ENCODE peak calls at places on chromosomes 6 and 20, in six cellular contexts. D is heart left ventricle, R is astrocyte, W is fibroblast of lung, O is GM12878, G is ovary. F is an unnamed sample.

GRCh38 chr20:24842591-24843442 is 106.3 kb upstream of the CST7 start:
- DNase-seq in W (no peak), G (no peak), O (peak), R (no peak), D (no peak), F (no peak)

GRCh38 chr6:116070990-116071389 is 10.3 kb upstream of the FRK start:
- DNase-seq in G (no peak), R (no peak), O (no peak), W (no peak), D (no peak), F (no peak)

GRCh38 chr6:169236988-169237387 is 16.7 kb downstream of the THBS2 start:
- DNase-seq in G (peak), D (no peak), W (no peak), R (no peak), O (no peak), F (no peak)

GRCh38 chr20:50332491-50332980 is 141.9 kb downstream of the CEBPB start:
- DNase-seq in O (no peak), G (peak), W (peak), R (no peak), D (peak), F (no peak)

GRCh38 chr20:55155360-55155759 is 680.0 kb downstream of the DOK5 start:
- DNase-seq in G (no peak), D (no peak), R (no peak), O (no peak), W (no peak), F (no peak)

GRCh38 chr20:25361287-25361683 is 29.4 kb downstream of the ABHD12 start:
- DNase-seq in R (peak), D (no peak), O (no peak), W (no peak), G (no peak), F (peak)

GRCh38 chr20:25398363-25399037 is 7.9 kb upstream of the ABHD12 start:
- DNase-seq in O (no peak), G (no peak), D (no peak), W (no peak), R (no peak), F (no peak)

GRCh38 chr20:33803921-33804337 is 7.2 kb upstream of the CHMP4B start:
- DNase-seq in G (no peak), D (no peak), R (peak), W (peak), O (no peak), F (peak)

GRCh38 chr6:138652824-138653223 is 120.7 kb upstream of the CCDC28A start:
- DNase-seq in D (no peak), W (no peak), R (no peak), G (no peak), O (no peak), F (peak)

GRCh38 chr6:79671605-79672266 is 40.6 kb downstream of the SH3BGRL2 start:
- DNase-seq in W (peak), G (no peak), R (peak), D (no peak), O (no peak), F (peak)

GRCh38 chr6:170524188-170524535 is 28.9 kb downstream of the PSMB1 start:
- DNase-seq in W (no peak), R (no peak), D (no peak), G (no peak), O (no peak), F (no peak)

GRCh38 chr6:113423956-113424355 is 433.2 kb upstream of the MARCKS start:
- DNase-seq in O (no peak), D (no peak), R (no peak), W (no peak), G (no peak), F (no peak)

GRCh38 chr20:4041748-4042411 is 26.5 kb upstream of the RNF24 start:
- DNase-seq in D (no peak), W (peak), G (peak), R (peak), O (no peak), F (peak)

GRCh38 chr6:111782887-111783286 is 90.4 kb downstream of the FYN start:
- DNase-seq in D (no peak), O (no peak), R (no peak), G (no peak), W (no peak), F (no peak)

GRCh38 chr6:145704153-145704781 is 31.1 kb downstream of the EPM2A start:
- DNase-seq in W (peak), R (no peak), G (no peak), O (no peak), D (no peak), F (no peak)

GRCh38 chr6:46925563-46926253 is 4.0 kb upstream of the ADGRF5 start:
- DNase-seq in O (no peak), G (no peak), R (peak), D (no peak), W (peak), F (peak)

GRCh38 chr6:46325561-46326525 is 155.1 kb upstream of the ENPP5 start:
- DNase-seq in W (peak), O (no peak), R (peak), D (peak), G (peak), F (peak)

GRCh38 chr6:39343461-39343870 is 21.0 kb upstream of the KCNK16 start:
- DNase-seq in D (no peak), R (no peak), G (no peak), O (no peak), W (no peak), F (no peak)

GRCh38 chr6:150320450-150320849 is 48.4 kb upstream of the IYD start:
- DNase-seq in O (no peak), W (peak), R (peak), G (peak), D (no peak), F (no peak)

GRCh38 chr6:341914-342831 is 49.4 kb upstream of the IRF4 start:
- DNase-seq in W (no peak), R (no peak), G (peak), O (peak), D (no peak), F (no peak)

GRCh38 chr6:35724471-35724870 is 12.4 kb upstream of the ARMC12 start:
- DNase-seq in G (no peak), D (no peak), O (no peak), W (no peak), R (no peak), F (no peak)

GRCh38 chr6:107728564-107728897 is 95.6 kb downstream of the SCML4 start:
- DNase-seq in D (no peak), W (no peak), G (no peak), O (no peak), R (no peak), F (no peak)

GRCh38 chr6:86937219-86938079 is at the start of gene HTR1E:
- DNase-seq in G (peak), D (peak), O (no peak), R (peak), W (peak), F (peak)

GRCh38 chr6:120826253-120826652 is 508.0 kb downstream of the TBC1D32 start:
- DNase-seq in G (no peak), R (no peak), O (no peak), W (peak), D (no peak), F (no peak)

GRCh38 chr20:51935003-51935358 is 132.7 kb upstream of the SALL4 start:
- DNase-seq in O (no peak), D (no peak), R (no peak), W (no peak), G (no peak), F (no peak)

GRCh38 chr20:44730441-44730840 is 15.2 kb upstream of the KCNK15 start:
- DNase-seq in R (peak), D (no peak), O (no peak), W (peak), G (no peak), F (peak)

GRCh38 chr20:44967207-44967807 is 995 bp downstream of the STK4 start:
- DNase-seq in W (no peak), D (no peak), O (no peak), R (no peak), G (no peak), F (peak)

GRCh38 chr6:41092421-41093140 is 19.8 kb downstream of the NFYA start:
- DNase-seq in G (no peak), O (no peak), R (no peak), W (peak), D (no peak), F (no peak)

GRCh38 chr6:24910331-24910849 is 25.4 kb downstream of the RIPOR2 start:
- DNase-seq in R (no peak), W (no peak), G (peak), D (peak), O (no peak), F (peak)

GRCh38 chr6:28203201-28203600 is 21.9 kb upstream of the ZSCAN9 start:
- DNase-seq in D (no peak), R (no peak), W (no peak), G (no peak), O (no peak), F (no peak)

GRCh38 chr6:145798530-145798929 is 16.1 kb downstream of the FBXO30 start:
- DNase-seq in D (no peak), W (peak), R (peak), O (no peak), G (no peak), F (no peak)

GRCh38 chr6:75711173-75711572 is 37.9 kb upstream of the MYO6 start:
- DNase-seq in O (no peak), W (no peak), R (no peak), G (no peak), D (no peak), F (no peak)

GRCh38 chr6:9412951-9413559 is 977.7 kb upstream of the SLC35B3 start:
- DNase-seq in O (no peak), R (no peak), D (no peak), G (no peak), W (peak), F (peak)

GRCh38 chr6:119284861-119285521 is 64.6 kb downstream of the MAN1A1 start:
- DNase-seq in O (no peak), G (no peak), R (no peak), W (no peak), D (no peak), F (no peak)

GRCh38 chr6:134774244-134774643 is 175.7 kb downstream of the ALDH8A1 start:
- DNase-seq in W (peak), R (peak), O (no peak), G (no peak), D (no peak), F (peak)

GRCh38 chr6:169830876-169831275 is 79.5 kb downstream of the ERMARD start:
- DNase-seq in D (no peak), G (no peak), O (no peak), W (no peak), R (no peak), F (no peak)

DNA sequence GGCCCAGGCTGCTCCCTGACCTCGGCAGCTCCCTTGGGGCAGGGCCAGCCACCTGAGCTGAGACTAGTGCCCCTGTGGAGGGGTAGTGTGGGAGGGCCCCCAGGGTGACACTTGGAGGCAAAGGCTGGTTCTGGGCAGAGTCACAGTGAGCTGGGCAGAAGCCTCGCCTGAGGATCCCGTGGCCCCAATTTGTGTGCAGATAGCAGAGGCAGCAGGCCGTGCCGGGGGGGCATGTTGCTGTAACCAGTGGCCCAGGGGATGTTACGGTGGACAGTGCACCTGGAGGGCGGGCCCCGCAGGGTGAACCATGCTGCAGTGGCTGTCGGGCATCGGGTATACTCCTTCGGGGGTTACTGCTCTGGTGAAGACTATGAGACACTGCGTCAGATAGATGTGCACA is 2.9 kb downstream of the KLHDC3 start:
- DNase-seq in W (no peak), R (no peak), D (no peak), G (no peak), O (no peak), F (no peak)
- H3K4me3 ChIP-seq in W (peak), R (no peak), D (peak), G (no peak), O (no peak), F (no peak)

GRCh38 chr6:13630499-13630898 is 15.4 kb downstream of the NOL7 start:
- DNase-seq in R (no peak), D (no peak), O (no peak), G (no peak), W (no peak), F (no peak)

GRCh38 chr6:13629459-13630116 is 14.5 kb downstream of the NOL7 start:
- DNase-seq in G (no peak), R (no peak), W (no peak), O (no peak), D (no peak), F (no peak)

DNA sequence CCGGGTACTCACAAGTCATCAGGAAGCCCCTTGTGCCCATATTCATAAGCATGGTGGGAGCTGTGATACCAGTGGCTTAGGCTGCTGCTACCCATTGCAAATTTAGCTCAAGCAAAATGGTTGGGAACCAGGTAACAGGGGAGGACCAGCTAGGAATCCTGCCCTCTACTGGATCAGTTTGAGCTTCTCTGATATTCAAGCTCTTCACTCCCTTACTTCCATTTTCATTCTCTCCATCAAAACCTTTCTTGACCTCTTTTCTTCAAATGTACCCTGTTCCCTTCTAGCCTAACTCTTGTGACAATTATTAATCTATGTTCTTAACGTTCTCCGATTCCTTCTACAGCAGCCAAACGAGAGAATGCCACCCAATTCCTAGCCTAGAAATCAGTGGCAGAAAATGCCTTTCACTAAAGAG is 9.7 kb downstream of the NOL7 start:
- DNase-seq in O (no peak), W (peak), G (no peak), R (no peak), D (no peak), F (peak)
- TF ChIP-seq CTCF in O (peak), W (peak), G (no peak), R (peak), D (peak), F (peak)

GRCh38 chr6:33425668-33426577 is 6.1 kb downstream of the SYNGAP1 start:
- DNase-seq in W (peak), G (peak), O (no peak), R (peak), D (peak), F (peak)

GRCh38 chr6:33428219-33428890 is 8.5 kb downstream of the SYNGAP1 start:
- DNase-seq in D (no peak), G (no peak), W (no peak), O (no peak), R (no peak), F (peak)

GRCh38 chr6:33424855-33425667 is 5.2 kb downstream of the SYNGAP1 start:
- DNase-seq in O (no peak), D (no peak), R (no peak), G (peak), W (no peak), F (peak)

GRCh38 chr6:33427585-33428218 is 7.8 kb downstream of the SYNGAP1 start:
- DNase-seq in D (peak), R (no peak), G (peak), O (no peak), W (no peak), F (no peak)

DNA sequence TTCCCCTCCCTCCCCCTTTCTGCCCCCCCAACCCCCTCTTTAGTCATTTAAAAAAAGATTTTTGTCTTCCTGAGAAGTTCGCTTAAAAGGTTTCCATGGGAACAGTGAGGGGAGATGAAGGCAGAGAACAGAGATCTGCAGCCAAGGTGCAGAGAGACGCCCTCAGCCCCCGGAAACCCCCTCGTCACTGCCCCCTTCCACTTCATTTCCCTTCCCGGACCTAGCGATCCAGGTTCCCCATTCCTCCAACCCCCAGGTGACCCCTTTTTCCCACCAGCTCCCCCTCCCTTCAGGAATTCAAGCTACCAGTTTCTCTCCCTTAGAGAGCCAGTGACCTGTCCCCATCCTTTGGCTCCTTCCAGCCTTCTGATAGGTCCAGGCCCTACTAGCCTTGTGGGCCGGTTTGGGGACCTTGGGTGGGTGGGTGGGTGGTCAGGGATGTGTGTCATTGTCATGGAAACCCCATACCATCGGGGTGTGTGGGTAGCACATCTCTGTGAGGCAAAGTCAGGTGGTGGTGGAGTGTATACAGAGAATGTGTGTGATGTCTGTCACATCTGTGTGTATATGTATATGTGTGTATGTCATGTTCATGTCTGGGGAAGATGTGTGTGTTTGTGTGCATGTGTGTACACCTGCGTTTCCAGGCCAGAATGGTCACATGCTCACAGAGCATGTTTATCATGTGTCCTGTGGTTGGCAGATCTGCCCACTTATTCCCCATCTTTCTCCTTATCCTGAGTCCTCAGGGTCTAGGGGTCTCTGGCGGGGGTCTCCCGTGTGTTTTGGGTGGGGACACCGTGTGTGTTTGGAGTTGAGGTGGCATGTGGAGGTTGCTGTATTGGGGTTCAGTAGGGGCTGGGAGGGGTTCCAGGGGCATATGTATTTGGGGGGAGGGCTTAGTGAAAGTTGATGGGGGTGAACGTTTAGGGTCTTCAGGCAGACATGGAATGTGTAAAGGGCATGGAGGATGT is 7.0 kb downstream of the SYNGAP1 start:
- DNase-seq in W (no peak), O (no peak), G (no peak), R (no peak), D (no peak), F (no peak)
- H3K4me3 ChIP-seq in W (peak), O (peak), G (peak), R (peak), D (peak), F (peak)

DNA sequence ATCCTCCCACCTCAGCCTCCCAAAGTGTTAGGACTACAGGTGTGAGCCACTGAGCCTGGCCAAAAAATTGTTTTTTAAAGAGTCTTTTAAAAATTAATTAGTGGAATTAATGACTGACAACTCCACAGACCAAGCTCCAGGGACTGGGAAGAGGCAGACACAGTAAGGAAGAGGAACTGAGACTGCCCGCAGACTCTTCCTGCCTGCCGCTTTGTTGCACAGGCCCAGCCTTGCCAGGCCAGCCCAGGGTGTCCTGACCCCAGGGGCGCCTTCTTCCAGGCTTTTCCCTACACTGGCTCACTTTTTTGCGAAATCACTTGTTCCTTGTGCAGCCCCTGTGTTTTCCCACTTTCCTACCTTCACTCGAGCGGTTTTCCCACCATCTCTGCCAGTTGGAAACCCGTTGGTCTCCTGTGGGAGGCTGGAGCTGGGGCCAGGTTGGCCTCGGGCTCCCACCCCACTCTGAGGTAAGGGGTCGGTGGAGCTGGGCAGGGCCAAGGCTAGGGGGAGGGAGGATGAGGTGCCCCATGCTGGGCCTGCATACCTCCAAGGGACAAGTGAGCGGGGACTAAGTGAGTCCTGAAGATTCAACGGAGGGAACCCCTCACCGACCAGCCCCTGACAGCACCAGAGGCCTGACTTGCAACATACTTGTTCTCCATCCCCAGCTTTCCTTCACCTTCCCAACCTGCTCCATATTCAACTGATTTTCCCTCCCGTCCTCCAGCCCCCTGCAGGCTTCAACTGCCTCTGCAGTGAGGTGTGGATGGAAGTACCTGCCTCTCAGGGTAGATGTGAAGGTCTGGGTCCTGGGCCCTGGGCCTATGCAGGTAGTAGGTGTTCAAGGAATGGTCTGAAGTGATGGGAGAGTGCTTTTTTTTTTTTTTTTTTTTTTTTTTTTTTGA is 23.5 kb upstream of the SMIM29 start:
- DNase-seq in W (no peak), G (no peak), O (no peak), R (no peak), D (peak), F (no peak)
- TF ChIP-seq CTCF in W (no peak), G (no peak), O (no peak), R (no peak), D (no peak), F (no peak)

F was measured in foreskin fibroblast.